ENCODE peak calls at places on chromosomes 11 and 22, in ten cellular contexts. U is Calu3; S is hippocampal formation; T is AG04450; E is H7; F is prostate gland; G is fibroblast of lung; H is transverse colon; A is stimulated activated effector memory CD8-positive, alpha-beta T cell treated with anti-CD3 and anti-CD28 coated beads, Interleukin-12 subunit alpha, Interleukin-12 subunit beta, amount 100 ng/mL, for 72 hours; B is sciatic nerve. V is an unnamed sample.

GRCh38 chr22:31944700-31945477 is 554 bp downstream of the YWHAH start:
- DNase-seq in U (peak), S (no peak), T (no peak), E (peak), F (peak), G (peak), H (peak), A (peak), B (peak), V (no peak)

GRCh38 chr11:93895106-93895862 is 44.9 kb upstream of the VSTM5 start:
- DNase-seq in U (peak), S (peak), T (peak), E (peak), F (no peak), G (peak), H (no peak), A (no peak), B (no peak), V (no peak)

GRCh38 chr22:41526802-41527799 is 17.2 kb downstream of the POLR3H start:
- DNase-seq in U (peak), S (peak), T (no peak), E (peak), F (no peak), G (peak), H (peak), A (peak), B (no peak), V (no peak)

GRCh38 chr11:119057000-119057769 is at the start of gene HYOU1:
- DNase-seq in U (peak), S (peak), T (peak), E (peak), F (peak), G (peak), H (peak), A (peak), B (peak), V (peak)

GRCh38 chr11:134358165-134358852 is 26.5 kb downstream of the GLB1L2 start:
- DNase-seq in U (no peak), S (no peak), T (no peak), E (peak), F (no peak), G (no peak), H (no peak), A (no peak), B (no peak), V (no peak)

GRCh38 chr11:8262552-8263108 is 1.0 kb downstream of the LMO1 start:
- DNase-seq in U (peak), S (no peak), T (peak), E (peak), F (peak), G (peak), H (peak), A (no peak), B (peak), V (no peak)

GRCh38 chr22:41951898-41952474 is at the start of gene SMIM45:
- DNase-seq in U (no peak), S (peak), T (no peak), E (peak), F (no peak), G (no peak), H (no peak), A (no peak), B (no peak), V (no peak)

GRCh38 chr11:125448136-125448535 is 47.9 kb downstream of the FEZ1 start:
- DNase-seq in U (peak), S (no peak), T (no peak), E (no peak), F (no peak), G (peak), H (no peak), A (no peak), B (no peak), V (peak)

GRCh38 chr22:47295226-47295901 is 532.9 kb downstream of the TBC1D22A start:
- DNase-seq in U (no peak), S (no peak), T (no peak), E (peak), F (no peak), G (no peak), H (no peak), A (no peak), B (no peak), V (no peak)

GRCh38 chr11:94417386-94417987 is 16.3 kb upstream of the GPR83 start:
- DNase-seq in U (no peak), S (peak), T (peak), E (no peak), F (no peak), G (peak), H (no peak), A (no peak), B (no peak), V (no peak)

GRCh38 chr11:28072321-28072720 is 35.6 kb downstream of the KIF18A start:
- DNase-seq in U (no peak), S (no peak), T (no peak), E (no peak), F (no peak), G (peak), H (no peak), A (no peak), B (no peak), V (no peak)

GRCh38 chr11:88338223-88338661 is 706 bp upstream of the CTSC start:
- DNase-seq in U (peak), S (peak), T (peak), E (peak), F (no peak), G (peak), H (peak), A (peak), B (peak), V (peak)

GRCh38 chr22:50684501-50684900 is 11.9 kb downstream of the SHANK3 start:
- DNase-seq in U (no peak), S (no peak), T (no peak), E (peak), F (no peak), G (no peak), H (no peak), A (no peak), B (peak), V (no peak)

GRCh38 chr11:1356007-1356435 is 33.7 kb upstream of the BRSK2 start:
- DNase-seq in U (no peak), S (no peak), T (no peak), E (no peak), F (no peak), G (no peak), H (no peak), A (no peak), B (no peak), V (no peak)

GRCh38 chr22:32996702-32997101 is 61.5 kb downstream of the SYN3 start:
- DNase-seq in U (peak), S (no peak), T (no peak), E (no peak), F (peak), G (no peak), H (peak), A (no peak), B (peak), V (peak)

GRCh38 chr22:23218867-23219251 is 38.5 kb downstream of the BCR start:
- DNase-seq in U (peak), S (no peak), T (no peak), E (peak), F (no peak), G (peak), H (peak), A (no peak), B (no peak), V (no peak)

GRCh38 chr22:19109198-19110063 is 12.8 kb downstream of the DGCR2 start:
- DNase-seq in U (no peak), S (peak), T (no peak), E (peak), F (peak), G (peak), H (peak), A (no peak), B (peak), V (peak)

GRCh38 chr11:126310229-126310991 is 6.5 kb downstream of the DCPS start:
- DNase-seq in U (peak), S (peak), T (no peak), E (peak), F (peak), G (peak), H (peak), A (peak), B (peak), V (no peak)

GRCh38 chr22:37011472-37011871 is 7.8 kb downstream of the TST start:
- DNase-seq in U (no peak), S (no peak), T (no peak), E (no peak), F (no peak), G (no peak), H (no peak), A (no peak), B (no peak), V (no peak)

GRCh38 chr11:119432484-119433368 is 9.8 kb upstream of the THY1 start:
- DNase-seq in U (no peak), S (peak), T (peak), E (peak), F (no peak), G (peak), H (no peak), A (no peak), B (no peak), V (peak)

GRCh38 chr11:27239305-27239942 is 123.6 kb downstream of the CCDC34 start:
- DNase-seq in U (no peak), S (no peak), T (no peak), E (no peak), F (no peak), G (no peak), H (no peak), A (no peak), B (peak), V (no peak)

GRCh38 chr22:50560034-50560433 is 2.7 kb downstream of the SYCE3 start:
- DNase-seq in U (no peak), S (no peak), T (no peak), E (no peak), F (no peak), G (no peak), H (no peak), A (no peak), B (no peak), V (peak)

GRCh38 chr11:5808500-5809121 is at the start of gene OR52N2:
- DNase-seq in U (peak), S (peak), T (peak), E (peak), F (peak), G (peak), H (peak), A (peak), B (peak), V (peak)

GRCh38 chr11:102849319-102849718 is 5.9 kb upstream of the MMP3 start:
- DNase-seq in U (no peak), S (no peak), T (no peak), E (no peak), F (no peak), G (peak), H (no peak), A (no peak), B (no peak), V (peak)

GRCh38 chr11:7272373-7272772 is 20.7 kb downstream of the SYT9 start:
- DNase-seq in U (no peak), S (no peak), T (no peak), E (no peak), F (no peak), G (no peak), H (no peak), A (no peak), B (no peak), V (no peak)

GRCh38 chr22:19105867-19106802 is 16.1 kb downstream of the DGCR2 start:
- DNase-seq in U (no peak), S (no peak), T (no peak), E (peak), F (no peak), G (no peak), H (no peak), A (no peak), B (peak), V (no peak)

GRCh38 chr11:56910046-56910753 is 78.5 kb upstream of the OR5AK2 start:
- DNase-seq in U (peak), S (no peak), T (no peak), E (no peak), F (peak), G (no peak), H (peak), A (no peak), B (no peak), V (no peak)

GRCh38 chr11:66868082-66868725 is 11.3 kb downstream of the LRFN4 start:
- DNase-seq in U (no peak), S (no peak), T (no peak), E (no peak), F (no peak), G (no peak), H (no peak), A (no peak), B (no peak), V (no peak)

V was measured in foreskin keratinocyte.